ENCODE peak calls at places on chromosomes 11 and 22, in five cellular contexts. I is heart left ventricle, O is gastrocnemius medialis, E is ovary, L is stomach. V is an unnamed sample.

GRCh38 chr11:18974192-18974591 is 35.0 kb upstream of the MRGPRX1 start:
- DNase-seq in I (no peak), O (no peak), E (no peak), L (no peak), V (no peak)

GRCh38 chr22:50208430-50208938 is 7.7 kb downstream of the SELENOO start:
- DNase-seq in I (peak), O (no peak), E (no peak), L (no peak), V (no peak)

GRCh38 chr11:45354976-45355705 is 69.0 kb upstream of the SYT13 start:
- DNase-seq in I (peak), O (peak), L (peak), E (peak), V (no peak)

GRCh38 chr22:25763239-25763777 is 21.3 kb downstream of the MYO18B start:
- DNase-seq in L (no peak), O (no peak), I (no peak), E (no peak), V (no peak)

GRCh38 chr22:40560551-40560950 is 76.0 kb downstream of the MRTFA start:
- DNase-seq in E (no peak), L (no peak), I (no peak), O (no peak), V (no peak)

GRCh38 chr11:113896156-113896879 is 8.3 kb upstream of the HTR3B start:
- DNase-seq in I (no peak), E (peak), L (peak), O (peak), V (no peak)

GRCh38 chr11:111796696-111797095 is 30.5 kb upstream of the PPP2R1B start:
- DNase-seq in L (no peak), E (no peak), O (no peak), I (no peak), V (no peak)

GRCh38 chr11:36672815-36673450 is 74.9 kb upstream of the RAG2 start:
- DNase-seq in E (no peak), O (no peak), I (no peak), L (no peak), V (no peak)

GRCh38 chr11:68033708-68034045 is 3.2 kb downstream of the NDUFS8 start:
- DNase-seq in O (peak), E (no peak), L (peak), I (no peak), V (no peak)
- TF ChIP-seq POLR2A in O (no peak), E (no peak), L (no peak), I (no peak), V (no peak)

DNA sequence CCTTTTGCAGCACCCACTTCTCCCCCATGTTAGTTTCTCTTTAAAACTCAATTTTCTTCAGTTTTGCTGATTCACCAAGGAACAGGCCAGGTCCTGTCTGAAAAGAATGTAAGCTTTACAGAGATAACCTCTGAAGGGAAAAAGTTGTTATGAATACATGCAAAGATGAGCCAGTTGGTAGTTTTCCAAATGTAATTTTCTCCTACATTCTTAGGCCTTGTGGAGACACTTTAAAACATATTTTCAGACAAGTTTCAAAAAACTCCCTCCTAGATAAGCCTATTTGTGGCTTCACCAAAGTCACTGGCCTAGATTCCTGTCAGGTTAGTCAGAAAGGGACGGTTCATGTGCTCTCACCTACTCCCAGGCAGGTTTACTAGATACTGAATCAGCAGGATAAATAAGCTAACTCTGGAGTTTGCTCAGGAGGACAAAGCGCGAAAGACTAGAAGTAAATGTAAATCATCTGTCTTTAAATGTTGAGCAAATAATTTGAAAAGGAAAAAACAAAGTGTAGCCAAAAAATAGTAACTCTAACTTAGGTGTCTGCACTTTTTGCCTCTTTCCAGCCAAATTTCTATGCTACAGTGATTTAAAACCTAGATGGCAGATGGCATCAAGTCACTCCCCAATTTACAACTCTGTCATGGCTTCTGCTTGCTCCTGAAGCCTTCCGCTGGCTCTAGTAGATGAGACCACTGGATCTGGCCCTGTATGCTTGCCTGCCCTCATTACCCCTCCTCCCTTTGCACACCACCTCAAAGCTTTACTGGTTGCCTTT is 4.9 kb upstream of the ATP6V1E1 start:
- DNase-seq in L (no peak), I (no peak), E (no peak), O (no peak), V (no peak)
- TF ChIP-seq POLR2A in L (no peak), I (no peak), E (no peak), O (no peak), V (no peak)

GRCh38 chr22:42270512-42271190 is at the start of gene TCF20:
- DNase-seq in L (peak), E (peak), O (peak), I (peak), V (peak)

GRCh38 chr22:42268852-42269406 is 1.5 kb downstream of the TCF20 start:
- DNase-seq in E (no peak), I (no peak), L (no peak), O (no peak), V (no peak)

GRCh38 chr22:42269407-42270177 is 861 bp downstream of the TCF20 start:
- DNase-seq in E (peak), L (peak), I (peak), O (no peak), V (peak)

GRCh38 chr22:42271191-42271813 is 849 bp upstream of the TCF20 start:
- DNase-seq in O (no peak), I (no peak), E (no peak), L (no peak), V (no peak)

DNA sequence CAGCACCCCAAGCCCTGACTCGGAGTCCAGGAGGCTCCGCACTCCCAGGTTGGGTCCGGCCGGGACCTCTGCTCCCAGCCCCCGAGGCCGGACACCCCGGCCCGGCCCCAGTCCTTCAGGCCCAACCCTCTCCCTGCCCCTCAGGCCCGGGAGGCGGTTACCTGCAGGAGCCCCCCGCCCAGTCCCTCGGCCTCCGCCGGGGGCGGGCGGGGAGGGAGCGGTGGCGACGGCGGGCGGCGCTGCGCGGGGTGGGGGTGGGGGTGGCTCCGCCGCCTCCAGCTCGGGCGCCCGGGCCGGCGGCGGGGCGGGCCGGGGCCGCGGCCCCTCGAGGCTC is 308 bp downstream of the TCF20 start:
- DNase-seq in E (no peak), L (no peak), I (no peak), O (no peak), V (peak)
- TF ChIP-seq POLR2A in E (no peak), L (no peak), I (no peak), O (no peak), V (no peak)

GRCh38 chr11:94767701-94768601 is at the start of gene AMOTL1:
- DNase-seq in E (peak), L (peak), I (peak), O (peak), V (peak)
- TF ChIP-seq POLR2A in E (peak), L (no peak), I (peak), O (peak), V (peak)

DNA sequence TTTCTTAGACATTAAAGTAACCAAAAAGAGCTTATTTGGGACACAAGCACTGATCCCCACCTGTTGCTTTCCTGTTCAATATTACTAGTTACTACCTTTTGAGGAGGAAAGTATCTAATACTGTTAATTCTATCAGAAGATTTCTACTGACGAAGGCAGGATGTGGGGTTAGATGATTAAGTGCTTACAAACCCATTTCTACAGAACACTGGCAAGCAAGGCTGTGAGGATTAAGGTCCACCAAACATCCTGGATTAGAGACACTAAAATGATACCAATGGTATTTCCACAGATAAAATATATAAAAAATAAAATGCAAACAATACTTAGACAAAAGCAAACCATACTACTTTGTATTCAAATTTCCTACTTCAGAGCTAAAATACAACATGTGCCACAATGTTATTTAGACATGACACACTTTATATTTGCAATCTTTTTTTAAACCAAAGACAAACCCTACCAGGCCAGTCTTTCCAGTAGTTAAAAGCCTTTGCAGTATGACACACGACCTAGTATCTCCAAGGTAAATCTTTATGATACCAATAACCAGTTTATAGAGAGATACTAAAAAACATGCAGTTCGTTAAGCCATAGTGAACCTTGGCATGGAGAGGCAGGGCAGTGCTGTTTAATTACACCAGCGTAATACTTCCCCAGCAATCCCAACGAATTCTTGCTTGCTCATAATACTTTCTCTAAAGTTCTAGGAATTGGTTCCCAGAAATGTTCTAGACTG is 71.2 kb upstream of the TP53AIP1 start:
- DNase-seq in L (no peak), I (no peak), O (no peak), E (no peak), V (no peak)
- TF ChIP-seq POLR2A in L (no peak), I (no peak), O (no peak), E (no peak), V (no peak)

DNA sequence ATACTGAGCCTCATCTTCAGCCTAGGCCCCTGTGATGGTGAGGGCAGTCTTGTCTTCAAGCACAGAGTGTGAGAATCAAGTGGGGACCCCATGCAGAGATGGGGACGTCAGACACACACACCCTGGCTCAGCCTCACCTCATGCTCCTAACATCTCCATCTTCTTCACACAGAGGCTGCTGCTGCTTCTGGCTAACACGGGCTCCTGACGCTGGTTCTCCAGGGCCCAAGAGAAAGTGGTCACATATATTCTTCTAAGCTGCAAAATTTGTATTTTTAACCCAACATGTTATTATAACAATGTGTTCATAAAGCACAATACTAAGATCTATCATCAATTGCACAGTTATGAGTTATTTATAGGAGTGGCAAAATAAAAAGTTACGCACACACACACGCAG is 101.2 kb downstream of the VPREB1 start:
- DNase-seq in O (no peak), I (no peak), E (no peak), L (no peak), V (no peak)
- TF ChIP-seq POLR2A in O (no peak), I (no peak), E (no peak), L (no peak), V (no peak)

GRCh38 chr11:35235944-35236666 is 97.1 kb downstream of the CD44 start:
- DNase-seq in E (no peak), L (peak), O (no peak), I (no peak), V (no peak)

GRCh38 chr11:35234836-35235235 is 95.9 kb downstream of the CD44 start:
- DNase-seq in L (no peak), O (no peak), I (no peak), E (no peak), V (no peak)

GRCh38 chr11:35237345-35237744 is 98.4 kb downstream of the CD44 start:
- DNase-seq in O (no peak), I (no peak), L (no peak), E (no peak), V (no peak)

GRCh38 chr11:35236667-35237003 is 97.7 kb downstream of the CD44 start:
- DNase-seq in E (no peak), L (no peak), I (no peak), O (no peak), V (no peak)

DNA sequence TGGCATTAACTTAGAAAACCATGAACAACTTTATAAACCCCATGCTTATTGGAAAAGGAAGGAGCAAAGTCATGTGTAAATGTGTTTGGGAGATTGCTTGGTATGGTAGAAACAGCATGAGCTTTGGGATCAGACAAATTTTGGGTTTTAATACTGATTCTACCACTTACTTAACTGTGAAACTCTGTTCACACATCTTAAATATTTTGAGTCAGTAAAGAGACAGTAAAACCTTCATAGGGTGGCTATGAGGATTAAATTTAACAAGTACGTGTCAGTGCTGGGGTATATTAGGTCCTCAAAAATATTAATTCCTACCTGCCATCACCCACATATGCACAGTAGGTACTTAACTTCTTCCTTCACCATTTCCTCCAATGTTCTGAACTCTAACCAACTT is 96.5 kb downstream of the CD44 start:
- DNase-seq in L (no peak), O (no peak), I (no peak), E (no peak), V (no peak)
- TF ChIP-seq POLR2A in L (no peak), O (no peak), I (no peak), E (no peak), V (no peak)

DNA sequence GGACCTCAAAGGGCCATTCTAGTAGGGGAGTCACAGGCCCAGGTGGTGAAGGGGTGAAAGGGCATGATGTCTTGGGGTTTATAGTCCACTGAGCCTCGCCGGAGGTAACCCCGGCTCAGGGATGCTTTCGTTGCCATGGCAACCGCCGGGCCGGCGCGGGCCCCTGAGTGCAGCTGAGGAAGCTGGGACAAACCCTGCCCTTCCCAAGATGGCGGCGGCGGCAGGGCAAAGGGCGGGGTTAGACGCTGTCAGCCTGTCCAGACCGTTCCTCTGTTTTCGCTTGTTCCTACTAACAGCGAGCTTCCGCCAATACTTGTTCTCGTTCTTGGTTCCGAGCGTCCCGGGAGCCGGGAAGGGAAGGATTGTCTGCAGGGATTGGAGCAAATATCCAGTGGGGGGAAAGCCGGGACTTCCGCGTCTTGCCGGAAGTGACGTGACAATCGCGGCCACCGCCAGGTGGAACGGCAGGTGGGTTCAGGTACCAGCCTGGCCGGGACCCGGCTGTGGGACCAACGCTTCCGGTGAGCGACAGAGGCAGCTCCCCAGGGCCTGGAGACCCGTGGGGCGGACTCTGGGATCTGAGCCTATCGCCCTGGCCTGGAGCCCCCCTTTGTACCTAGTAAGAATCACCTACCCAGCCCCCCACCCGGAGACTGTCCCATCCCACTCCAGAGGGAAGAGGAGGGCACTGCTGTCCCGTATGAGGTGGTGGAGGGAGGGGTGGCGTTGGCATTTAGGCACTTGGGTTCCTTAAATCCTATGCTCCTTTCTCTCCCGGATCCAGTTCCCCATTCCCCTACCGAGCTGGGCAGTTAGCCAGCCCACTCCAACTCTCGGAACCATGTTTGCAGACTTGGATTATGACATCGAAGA is at the start of gene PICK1:
- DNase-seq in E (peak), L (peak), O (peak), I (peak), V (peak)
- TF ChIP-seq POLR2A in E (peak), L (no peak), O (peak), I (no peak), V (peak)

GRCh38 chr11:130189492-130190210 is 30.1 kb downstream of the ST14 start:
- DNase-seq in E (no peak), I (peak), L (no peak), O (no peak), V (no peak)
- TF ChIP-seq POLR2A in E (no peak), I (no peak), L (no peak), O (no peak), V (no peak)